ENCODE peak calls at places on chromosome 17, in seven cellular contexts. B is H1, C is H9, Z is IMR-90, A is mesenchymal stem cell, N is mesendoderm, I is trophoblast cell. V is an unnamed sample.

GRCh38 chr17:58667934-58668597 is 23.8 kb downstream of the TEX14 start:
- DNase-seq in B (no peak), C (no peak), Z (peak), A (no peak), N (no peak), I (peak), V (no peak)

GRCh38 chr17:65066858-65067257 is 10.3 kb upstream of the GNA13 start:
- DNase-seq in B (no peak), C (no peak), Z (no peak), A (no peak), N (no peak), I (no peak), V (no peak)

GRCh38 chr17:48439875-48440505 is 10.0 kb upstream of the SKAP1 start:
- DNase-seq in B (no peak), C (no peak), Z (no peak), A (peak), N (no peak), I (no peak), V (no peak)

GRCh38 chr17:60554377-60554788 is 28.3 kb upstream of the APPBP2 start:
- DNase-seq in B (no peak), C (no peak), Z (peak), A (peak), N (no peak), I (no peak), V (no peak)

GRCh38 chr17:59221159-59221847 is 992 bp downstream of the GDPD1 start:
- DNase-seq in B (no peak), C (no peak), Z (no peak), A (no peak), N (no peak), I (peak), V (no peak)

GRCh38 chr17:82943751-82944150 is 103.9 kb upstream of the ZNF750 start:
- DNase-seq in B (no peak), C (no peak), Z (no peak), A (no peak), N (no peak), I (no peak), V (no peak)

GRCh38 chr17:67855504-67856324 is 30.4 kb downstream of the BPTF start:
- DNase-seq in B (no peak), C (no peak), Z (no peak), A (no peak), N (no peak), I (no peak), V (no peak)

GRCh38 chr17:2274414-2274813 is 29.2 kb downstream of the SMG6 start:
- DNase-seq in B (no peak), C (no peak), Z (no peak), A (no peak), N (no peak), I (no peak), V (no peak)

GRCh38 chr17:9622961-9623360 is 22.4 kb upstream of the USP43 start:
- DNase-seq in B (no peak), C (no peak), Z (no peak), A (no peak), N (no peak), I (no peak), V (no peak)

GRCh38 chr17:32899240-32900013 is 22.5 kb upstream of the MYO1D start:
- DNase-seq in B (no peak), C (no peak), Z (no peak), A (no peak), N (no peak), I (no peak), V (no peak)

GRCh38 chr17:66654341-66654740 is 180.6 kb upstream of the CACNG5 start:
- DNase-seq in B (no peak), C (no peak), Z (peak), A (peak), N (no peak), I (no peak), V (no peak)

GRCh38 chr17:80650751-80651173 is 106.1 kb downstream of the RPTOR start:
- DNase-seq in B (no peak), C (no peak), Z (no peak), A (no peak), N (peak), I (no peak), V (no peak)

GRCh38 chr17:29592850-29593545 is at the start of gene ANKRD13B:
- DNase-seq in B (peak), C (no peak), Z (no peak), A (no peak), N (no peak), I (peak), V (no peak)

GRCh38 chr17:73831699-73832098 is 187.5 kb upstream of the SDK2 start:
- DNase-seq in B (no peak), C (no peak), Z (no peak), A (no peak), N (no peak), I (no peak), V (no peak)

GRCh38 chr17:66676421-66676820 is 158.5 kb upstream of the CACNG5 start:
- DNase-seq in B (no peak), C (no peak), Z (no peak), A (no peak), N (no peak), I (peak), V (no peak)

GRCh38 chr17:33966410-33967063 is 288.5 kb upstream of the CCL2 start:
- DNase-seq in B (no peak), C (no peak), Z (no peak), A (no peak), N (no peak), I (no peak), V (no peak)

GRCh38 chr17:49573510-49574282 is 2.0 kb upstream of the NXPH3 start:
- DNase-seq in B (no peak), C (no peak), Z (no peak), A (no peak), N (no peak), I (no peak), V (no peak)

GRCh38 chr17:50129946-50130777 is at the start of gene SAMD14:
- DNase-seq in B (no peak), C (no peak), Z (peak), A (peak), N (peak), I (no peak), V (no peak)

GRCh38 chr17:57455063-57455914 is 199.0 kb downstream of the MSI2 start:
- DNase-seq in B (no peak), C (no peak), Z (peak), A (peak), N (no peak), I (no peak), V (no peak)

GRCh38 chr17:6704472-6705052 is 8.6 kb downstream of the SLC13A5 start:
- DNase-seq in B (no peak), C (no peak), Z (no peak), A (no peak), N (no peak), I (no peak), V (no peak)

GRCh38 chr17:50290074-50290702 is 15.9 kb downstream of the TMEM92 start:
- DNase-seq in B (no peak), C (no peak), Z (peak), A (peak), N (peak), I (peak), V (no peak)

GRCh38 chr17:13478326-13478830 is 123.4 kb downstream of the HS3ST3A1 start:
- DNase-seq in B (no peak), C (no peak), Z (no peak), A (no peak), N (no peak), I (no peak), V (no peak)

GRCh38 chr17:82402865-82403264 is 15.3 kb upstream of the HEXD start:
- DNase-seq in B (no peak), C (no peak), Z (no peak), A (no peak), N (no peak), I (no peak), V (no peak)

GRCh38 chr17:18119166-18119745 is 10.7 kb downstream of the MYO15A start:
- DNase-seq in B (no peak), C (no peak), Z (no peak), A (no peak), N (no peak), I (no peak), V (no peak)

GRCh38 chr17:18119938-18120337 is 11.4 kb downstream of the MYO15A start:
- DNase-seq in B (no peak), C (no peak), Z (no peak), A (no peak), N (no peak), I (no peak), V (no peak)

GRCh38 chr17:18117974-18118632 is 9.5 kb downstream of the MYO15A start:
- DNase-seq in B (no peak), C (no peak), Z (peak), A (no peak), N (no peak), I (no peak), V (no peak)

GRCh38 chr17:18117533-18117932 is 9.0 kb downstream of the MYO15A start:
- DNase-seq in B (no peak), C (no peak), Z (no peak), A (no peak), N (no peak), I (no peak), V (no peak)

DNA sequence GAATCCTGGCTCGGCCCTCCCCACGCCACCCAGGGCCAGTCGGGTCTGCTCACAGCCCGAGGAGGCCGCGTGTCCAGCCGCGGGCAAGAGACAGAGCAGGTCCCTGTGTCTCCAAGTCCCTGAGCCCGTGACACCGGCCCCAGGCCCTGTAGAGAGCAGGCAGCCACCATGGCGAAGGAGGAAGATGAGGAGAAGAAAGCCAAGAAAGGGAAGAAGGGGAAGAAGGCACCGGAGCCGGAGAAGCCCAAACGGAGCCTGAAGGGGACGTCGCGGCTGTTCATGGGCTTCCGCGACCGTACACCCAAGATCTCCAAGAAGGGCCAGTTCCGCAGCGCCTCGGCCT is 10.0 kb downstream of the MYO15A start:
- DNase-seq in B (no peak), C (no peak), Z (no peak), A (no peak), N (no peak), I (no peak), V (no peak)
- H2BK120ac ChIP-seq in B (no peak), C (no peak), Z (no peak), A (no peak), N (no peak), I (no peak), V (no peak)

GRCh38 chr17:76688165-76688622 is 22.6 kb downstream of the MXRA7 start:
- DNase-seq in B (no peak), C (no peak), Z (no peak), A (no peak), N (no peak), I (no peak), V (no peak)
- H2BK120ac ChIP-seq in B (no peak), C (no peak), Z (peak), A (no peak), N (no peak), I (no peak), V (no peak)

DNA sequence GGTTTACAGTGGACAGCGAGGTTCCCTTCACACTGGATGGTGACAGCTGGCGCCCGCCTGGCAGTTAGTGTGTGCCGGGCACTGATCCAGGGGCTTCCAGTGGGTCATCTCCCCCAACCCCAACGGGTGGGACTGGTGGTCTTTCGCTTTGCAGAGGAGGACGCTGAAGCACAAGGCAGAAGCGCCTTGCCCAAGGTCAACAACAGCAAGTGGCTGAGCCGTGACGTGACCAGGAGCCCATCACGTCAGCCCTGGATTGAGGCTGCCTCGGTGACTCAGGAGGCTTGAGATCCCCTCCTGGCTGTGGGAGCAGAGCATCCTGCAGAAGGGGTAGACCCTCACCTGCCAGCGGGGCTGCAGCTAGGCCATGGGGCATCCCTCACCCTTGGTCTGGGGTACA is 215.3 kb downstream of the RBFOX3 start:
- DNase-seq in B (no peak), C (no peak), Z (no peak), A (no peak), N (no peak), I (no peak), V (no peak)
- H2BK120ac ChIP-seq in B (no peak), C (no peak), Z (no peak), A (no peak), N (no peak), I (no peak), V (no peak)

DNA sequence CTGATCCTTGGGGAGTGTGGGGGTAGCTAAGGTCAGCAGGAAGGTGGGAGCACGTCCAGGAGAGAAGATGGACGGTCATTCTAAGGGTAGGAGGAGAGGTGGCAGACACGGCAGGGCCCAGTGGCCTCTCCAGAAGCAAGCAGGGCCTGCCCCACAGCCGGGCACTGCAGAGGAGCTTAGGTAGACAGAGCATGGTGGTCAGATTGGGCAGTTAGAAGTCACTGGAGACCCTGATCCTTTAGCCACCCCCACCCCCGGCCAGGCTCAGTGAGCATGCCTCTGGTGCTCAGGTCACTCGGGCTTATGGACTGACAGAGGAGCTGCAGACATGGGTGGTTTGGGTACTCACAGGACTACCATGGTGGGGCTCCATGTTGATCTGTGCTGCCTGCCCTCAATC is 26.3 kb downstream of the NLRP1 start:
- DNase-seq in B (no peak), C (no peak), Z (no peak), A (no peak), N (no peak), I (no peak), V (no peak)
- H2BK120ac ChIP-seq in B (no peak), C (no peak), Z (peak), A (no peak), N (no peak), I (no peak), V (no peak)

DNA sequence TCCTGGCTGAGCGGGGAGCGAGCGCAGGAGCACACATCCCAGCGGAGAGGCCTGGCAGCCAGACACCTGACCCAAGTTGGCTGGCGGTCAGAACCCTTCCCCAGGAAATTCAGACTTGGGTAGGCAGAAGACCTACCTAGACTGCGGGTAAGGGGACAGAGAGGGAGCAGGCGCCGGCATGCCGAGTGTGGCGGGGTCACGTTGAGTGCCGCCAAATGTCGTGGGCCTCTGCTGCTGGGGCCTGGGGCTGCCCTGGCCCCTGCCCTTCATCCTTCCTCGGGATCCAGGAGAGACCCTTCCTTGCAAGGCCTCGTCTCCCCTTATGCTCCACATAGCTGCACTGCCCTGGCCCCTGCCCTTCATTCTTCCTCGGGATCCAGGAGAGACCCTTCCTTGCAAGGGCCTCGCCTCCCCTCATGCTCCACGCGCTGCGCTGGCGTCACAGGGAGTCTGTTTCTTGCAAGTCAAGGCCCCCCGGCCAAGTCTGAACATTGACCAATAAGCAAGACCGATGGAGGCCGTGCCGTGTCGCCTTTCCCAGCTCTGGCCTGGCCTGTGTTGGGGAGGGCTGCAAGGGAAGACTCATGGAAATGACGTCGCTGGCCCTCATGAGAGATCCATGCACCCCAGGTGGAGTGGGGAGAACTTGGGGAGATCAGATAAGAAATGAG is 47.8 kb downstream of the MGAT5B start:
- DNase-seq in B (no peak), C (no peak), Z (no peak), A (no peak), N (no peak), I (no peak), V (no peak)
- H2BK120ac ChIP-seq in B (no peak), C (no peak), Z (no peak), A (no peak), N (no peak), I (no peak), V (no peak)